ENCODE peak calls at places on chromosomes 4 and X, in seven cellular contexts. V is coronary artery, Y is NCI-H1092 treated with DMSO at 0.1 percent for 48 hours, B is EL, U is neural crest cell, E is astrocyte of the cerebellum, W is progenitor cell of endocrine pancreas. Q is an unnamed sample.

GRCh38 chr4:135385830-135386581 is 1184.4 kb upstream of the PABPC4L start:
- DNase-seq in V (no peak), Y (no peak), B (no peak), U (no peak), E (no peak), W (no peak), Q (no peak)

GRCh38 chr4:76055005-76055404 is 19.1 kb upstream of the CXCL11 start:
- DNase-seq in V (no peak), Y (no peak), B (no peak), U (no peak), E (no peak), W (no peak), Q (no peak)

GRCh38 chr4:169791527-169792156 is 33.9 kb upstream of the HPF1 start:
- DNase-seq in V (no peak), Y (peak), B (peak), U (peak), E (peak), W (peak), Q (peak)

GRCh38 chr4:168955674-168956073 is 54.4 kb downstream of the CBR4 start:
- DNase-seq in V (no peak), Y (no peak), B (no peak), U (no peak), E (no peak), W (no peak), Q (no peak)

GRCh38 chr4:81747242-81747930 is 275.7 kb upstream of the RASGEF1B start:
- DNase-seq in V (no peak), Y (no peak), B (no peak), U (no peak), E (no peak), W (no peak), Q (no peak)

GRCh38 chr4:150385606-150386005 is 196.3 kb upstream of the MAB21L2 start:
- DNase-seq in V (no peak), Y (peak), B (peak), U (no peak), E (peak), W (no peak), Q (no peak)

GRCh38 chr4:121070696-121071639 is 1.4 kb downstream of the NDNF start:
- DNase-seq in V (no peak), Y (no peak), B (peak), U (peak), E (no peak), W (peak), Q (no peak)

GRCh38 chr4:69518102-69518501 is 22.4 kb upstream of the UGT2B4 start:
- DNase-seq in V (no peak), Y (no peak), B (no peak), U (no peak), E (no peak), W (no peak), Q (no peak)

GRCh38 chrX:132612990-132613564 is 124.2 kb upstream of the MBNL3 start:
- DNase-seq in V (no peak), Y (peak), B (no peak), U (peak), E (peak), W (peak), Q (no peak)

GRCh38 chr4:11614426-11614825 is 185.7 kb upstream of the HS3ST1 start:
- DNase-seq in V (no peak), Y (no peak), B (no peak), U (no peak), E (no peak), W (no peak), Q (no peak)

GRCh38 chr4:82256718-82257117 is 117.1 kb downstream of the HNRNPD start:
- DNase-seq in V (no peak), Y (no peak), B (no peak), U (no peak), E (no peak), W (no peak), Q (no peak)

GRCh38 chr4:114597410-114598115 is 1.0 kb upstream of the UGT8 start:
- DNase-seq in V (no peak), Y (no peak), B (no peak), U (no peak), E (no peak), W (no peak), Q (peak)

GRCh38 chrX:9341305-9342201 is 123.3 kb upstream of the TBL1X start:
- DNase-seq in V (no peak), Y (peak), B (peak), U (no peak), E (no peak), W (no peak), Q (peak)

GRCh38 chr4:145034727-145035211 is 63.2 kb downstream of the ANAPC10 start:
- DNase-seq in V (no peak), Y (no peak), B (peak), U (no peak), E (peak), W (no peak), Q (no peak)

GRCh38 chr4:76199664-76200211 is 13.9 kb downstream of the SCARB2 start:
- DNase-seq in V (no peak), Y (peak), B (no peak), U (no peak), E (no peak), W (no peak), Q (peak)

GRCh38 chr4:54545663-54546424 is 111.9 kb upstream of the KIT start:
- DNase-seq in V (no peak), Y (no peak), B (no peak), U (no peak), E (no peak), W (no peak), Q (no peak)

GRCh38 chr4:75990129-75990528 is 616 bp downstream of the SDAD1 start:
- DNase-seq in V (no peak), Y (no peak), B (no peak), U (no peak), E (no peak), W (no peak), Q (no peak)

GRCh38 chr4:125115476-125115875 is 199.3 kb upstream of the FAT4 start:
- DNase-seq in V (no peak), Y (no peak), B (peak), U (no peak), E (peak), W (no peak), Q (no peak)

GRCh38 chr4:96483308-96484030 is 643.6 kb downstream of the PDHA2 start:
- DNase-seq in V (no peak), Y (no peak), B (no peak), U (no peak), E (no peak), W (no peak), Q (no peak)

GRCh38 chr4:156954598-156954997 is 17.0 kb downstream of the PDGFC start:
- DNase-seq in V (no peak), Y (no peak), B (peak), U (no peak), E (no peak), W (no peak), Q (no peak)

GRCh38 chr4:122003335-122003734 is 51.5 kb upstream of the TRPC3 start:
- DNase-seq in V (no peak), Y (peak), B (peak), U (peak), E (no peak), W (no peak), Q (no peak)

Q was measured in nucleus accumbens.